ENCODE peak calls at places on chromosomes 13 and 19, in four cellular contexts. T is DND-41, R is cardiac fibroblast, L is endothelial cell. W is an unnamed sample.

GRCh38 chr13:66501187-66501586 is 728.9 kb downstream of the PCDH9 start:
- DNase-seq in T (no peak), R (peak; percentile 59), L (no peak), W (no peak)

GRCh38 chr19:50203281-50204080 is at the start of gene MYH14:
- DNase-seq in T (no peak), R (peak; percentile 30), L (no peak), W (peak; percentile 12)

GRCh38 chr19:17376935-17377600 is at the start of gene PLVAP:
- DNase-seq in T (no peak), R (no peak), L (peak; percentile 56), W (no peak)

GRCh38 chr13:26555413-26555812 is 2.1 kb upstream of the WASF3 start:
- DNase-seq in T (no peak), R (no peak), L (no peak), W (no peak)

GRCh38 chr19:45499196-45500180 is 1.2 kb downstream of the PPM1N start:
- DNase-seq in T (peak; percentile 50), R (peak; percentile 53), L (peak; percentile 32), W (peak; percentile 86)

GRCh38 chr13:25068810-25069209 is 27.1 kb upstream of the PABPC3 start:
- DNase-seq in T (no peak), R (no peak), L (no peak), W (no peak)

GRCh38 chr13:23667750-23668149 is 97.5 kb downstream of the TNFRSF19 start:
- DNase-seq in T (no peak), R (no peak), L (no peak), W (peak; percentile 4)

GRCh38 chr19:35828694-35829301 is 16.2 kb upstream of the PRODH2 start:
- DNase-seq in T (peak; percentile 66), R (peak; percentile 68), L (peak; percentile 78), W (peak; percentile 75)

GRCh38 chr13:30443957-30444404 is 21.7 kb downstream of the UBE2L5 start:
- DNase-seq in T (no peak), R (no peak), L (no peak), W (no peak)

GRCh38 chr19:388691-389090 is 20.3 kb downstream of the C2CD4C start:
- DNase-seq in T (no peak), R (no peak), L (no peak), W (no peak)

GRCh38 chr19:54560881-54561385 is 12.7 kb upstream of the LILRA2 start:
- DNase-seq in T (no peak), R (no peak), L (no peak), W (no peak)

GRCh38 chr19:17944301-17944700 is 11.5 kb downstream of the CCDC124 start:
- DNase-seq in T (no peak), R (peak; percentile 73), L (no peak), W (no peak)

GRCh38 chr19:10836478-10837325 is 690 bp upstream of the TMED1 start:
- DNase-seq in T (peak; percentile 87), R (peak; percentile 91), L (no peak), W (peak; percentile 92)

GRCh38 chr19:43934055-43934984 is 762 bp downstream of the ZNF45 start:
- DNase-seq in T (no peak), R (peak; percentile 14), L (peak; percentile 11), W (no peak)

GRCh38 chr19:31831421-31831820 is 482.2 kb upstream of the TSHZ3 start:
- DNase-seq in T (no peak), R (no peak), L (no peak), W (no peak)

GRCh38 chr19:31415322-31415721 is 66.1 kb upstream of the TSHZ3 start:
- DNase-seq in T (no peak), R (no peak), L (no peak), W (no peak)

GRCh38 chr19:33108161-33108560 is 23.8 kb upstream of the WDR88 start:
- DNase-seq in T (no peak), R (no peak), L (no peak), W (no peak)

GRCh38 chr13:50712882-50713281 is 130.6 kb downstream of the DLEU7 start:
- DNase-seq in T (no peak), R (no peak), L (no peak), W (no peak)

GRCh38 chr13:94706101-94706853 is 6.1 kb downstream of the SOX21 start:
- DNase-seq in T (no peak), R (no peak), L (no peak), W (no peak)

GRCh38 chr13:112586334-112586733 is 1.6 kb downstream of the TUBGCP3 start:
- DNase-seq in T (no peak), R (no peak), L (no peak), W (no peak)

GRCh38 chr13:25249001-25249543 is 38.2 kb downstream of the MTMR6 start:
- DNase-seq in T (no peak), R (peak; percentile 41), L (no peak), W (peak; percentile 4)

GRCh38 chr13:21075303-21076264 is 14.2 kb upstream of the LATS2 start:
- DNase-seq in T (no peak), R (peak; percentile 41), L (peak; percentile 75), W (peak; percentile 39)

GRCh38 chr13:40637644-40638043 is 28.8 kb downstream of the FOXO1 start:
- DNase-seq in T (no peak), R (no peak), L (no peak), W (no peak)

GRCh38 chr13:101916108-101916757 is 463.8 kb downstream of the ITGBL1 start:
- DNase-seq in T (no peak), R (no peak), L (peak; percentile 70), W (no peak)

GRCh38 chr13:40101708-40102359 is 446.4 kb downstream of the COG6 start:
- DNase-seq in T (no peak), R (no peak), L (no peak), W (peak; percentile 42)

GRCh38 chr13:73059460-73060250 is 850 bp downstream of the KLF5 start:
- DNase-seq in T (peak; percentile 54), R (no peak), L (peak; percentile 57), W (peak; percentile 31)

GRCh38 chr19:2320057-2320456 is 8.3 kb downstream of the LSM7 start:
- DNase-seq in T (no peak), R (no peak), L (no peak), W (no peak)

GRCh38 chr19:860481-861098 is 1.1 kb downstream of the CFD start:
- DNase-seq in T (peak; percentile 53), R (peak; percentile 79), L (peak; percentile 57), W (peak; percentile 62)

GRCh38 chr19:6861683-6862286 is 25.6 kb upstream of the ADGRE1 start:
- DNase-seq in T (no peak), R (no peak), L (no peak), W (peak; percentile 24)

GRCh38 chr13:39023316-39023715 is 14.6 kb downstream of the PROSER1 start:
- DNase-seq in T (no peak), R (peak; percentile 79), L (no peak), W (no peak)

GRCh38 chr13:90201676-90202425 is 1145.6 kb upstream of the MIR17HG start:
- DNase-seq in T (no peak), R (peak; percentile 62), L (no peak), W (no peak)

GRCh38 chr19:47284324-47284899 is 9.7 kb downstream of the INAFM1 start:
- DNase-seq in T (peak; percentile 50), R (peak; percentile 80), L (peak; percentile 69), W (peak; percentile 51)
- TF ChIP-seq CTCF in T (peak; percentile 96), R (peak; percentile 76), L (peak; percentile 83), W (peak; percentile 87)

GRCh38 chr19:4343056-4343844 is at the start of gene MPND:
- DNase-seq in T (peak; percentile 94), R (peak; percentile 81), L (peak; percentile 94), W (peak; percentile 95)
- TF ChIP-seq CTCF in T (peak; percentile 51), R (peak; percentile 45), L (no peak), W (peak; percentile 27)

GRCh38 chr19:38310279-38310670 is 5.5 kb downstream of the YIF1B start:
- DNase-seq in T (no peak), R (no peak), L (no peak), W (no peak)
- TF ChIP-seq CTCF in T (no peak), R (no peak), L (no peak), W (no peak)

DNA sequence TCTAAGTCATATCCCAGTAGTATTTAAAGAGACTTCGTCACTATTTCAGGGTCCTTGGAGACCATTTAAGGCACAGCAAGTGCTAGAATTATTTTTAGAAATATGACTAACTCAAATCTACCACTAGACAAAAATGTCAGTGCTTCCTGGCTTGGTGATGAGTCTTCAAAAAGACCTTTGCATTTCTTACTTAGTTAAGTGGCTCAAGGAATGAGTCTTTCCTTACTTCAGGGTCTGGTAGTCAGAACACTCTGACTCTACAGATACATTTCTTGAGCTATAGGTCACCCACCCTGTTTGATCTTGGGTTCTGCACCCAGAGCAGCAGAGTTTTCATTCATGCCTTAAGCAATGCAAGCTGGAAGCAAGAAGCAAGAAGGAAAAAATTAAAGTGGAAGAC is 191.0 kb upstream of the HTR2A start:
- DNase-seq in T (no peak), R (peak; percentile 26), L (no peak), W (no peak)
- TF ChIP-seq CTCF in T (no peak), R (no peak), L (no peak), W (no peak)

DNA sequence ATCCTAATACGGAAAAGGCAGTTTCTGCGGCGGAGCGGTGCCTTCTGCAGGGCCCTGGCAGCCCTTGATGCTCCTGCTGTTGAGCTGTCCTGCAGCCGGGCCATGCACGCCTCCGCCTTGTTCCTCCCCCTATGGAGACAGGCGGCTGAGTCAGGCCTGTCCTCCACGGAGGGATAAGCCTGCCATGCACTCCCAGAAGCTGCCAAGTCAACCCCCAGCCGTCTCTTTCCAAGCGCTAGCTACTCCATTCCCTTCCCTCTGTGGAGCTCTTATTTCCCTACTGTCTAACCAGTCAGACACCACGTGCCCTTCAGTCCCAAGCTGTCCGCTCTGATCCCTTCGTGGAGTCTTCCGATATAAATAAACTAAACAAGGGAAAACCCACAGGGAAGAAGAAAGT is 197.0 kb downstream of the COL4A1 start:
- DNase-seq in T (no peak), R (peak; percentile 94), L (no peak), W (no peak)
- TF ChIP-seq CTCF in T (no peak), R (no peak), L (no peak), W (no peak)